ENCODE peak calls at places on chromosomes 12 and 14, in four cellular contexts. One of them, this sample, is unnamed.

GRCh38 chr14:73762375-73762822 is 48.2 kb upstream of the PNMA1 start:
- DNase-seq in lower lobe of right lung: no peak
- DNase-seq in MM.1S: peak; percentile 59
- DNase-seq in SHP77: peak; percentile 51
- DNase-seq in this sample: no peak

GRCh38 chr12:113227169-113227568 is 5.9 kb downstream of the TPCN1 start:
- DNase-seq in lower lobe of right lung: no peak
- DNase-seq in MM.1S: no peak
- DNase-seq in SHP77: no peak
- DNase-seq in this sample: no peak

GRCh38 chr12:27515671-27516070 is 8.3 kb upstream of the PPFIBP1 start:
- DNase-seq in lower lobe of right lung: no peak
- DNase-seq in MM.1S: no peak
- DNase-seq in SHP77: no peak
- DNase-seq in this sample: no peak

GRCh38 chr12:105164068-105164467 is 56.5 kb downstream of the WASHC4 start:
- DNase-seq in lower lobe of right lung: no peak
- DNase-seq in MM.1S: no peak
- DNase-seq in SHP77: no peak
- DNase-seq in this sample: no peak

GRCh38 chr12:24363177-24363754 is 413.8 kb upstream of the SOX5 start:
- DNase-seq in lower lobe of right lung: no peak
- DNase-seq in MM.1S: no peak
- DNase-seq in SHP77: no peak
- DNase-seq in this sample: peak; percentile 67

GRCh38 chr12:27119797-27120196 is 37.4 kb upstream of the C12orf71 start:
- DNase-seq in lower lobe of right lung: no peak
- DNase-seq in MM.1S: no peak
- DNase-seq in SHP77: no peak
- DNase-seq in this sample: no peak

GRCh38 chr14:74549588-74549987 is 56.0 kb downstream of the ISCA2 start:
- DNase-seq in lower lobe of right lung: no peak
- DNase-seq in MM.1S: no peak
- DNase-seq in SHP77: no peak
- DNase-seq in this sample: no peak

GRCh38 chr14:100432652-100433427 is 109.7 kb downstream of the SLC25A47 start:
- DNase-seq in lower lobe of right lung: no peak
- DNase-seq in MM.1S: no peak
- DNase-seq in SHP77: no peak
- DNase-seq in this sample: no peak

GRCh38 chr12:45660330-45660729 is 69.2 kb upstream of the ARID2 start:
- DNase-seq in lower lobe of right lung: no peak
- DNase-seq in MM.1S: no peak
- DNase-seq in SHP77: no peak
- DNase-seq in this sample: no peak

GRCh38 chr12:15276088-15276698 is 46.1 kb upstream of the PTPRO start:
- DNase-seq in lower lobe of right lung: no peak
- DNase-seq in MM.1S: no peak
- DNase-seq in SHP77: no peak
- DNase-seq in this sample: peak; percentile 40

GRCh38 chr12:113386866-113387566 is 16.7 kb downstream of the SDS start:
- DNase-seq in lower lobe of right lung: no peak
- DNase-seq in MM.1S: no peak
- DNase-seq in SHP77: no peak
- DNase-seq in this sample: no peak

GRCh38 chr12:64528616-64529015 is 76.7 kb downstream of the TBK1 start:
- DNase-seq in lower lobe of right lung: no peak
- DNase-seq in MM.1S: no peak
- DNase-seq in SHP77: peak; percentile 67
- DNase-seq in this sample: no peak

This sample was measured in NAMALWA.